ENCODE peak calls at places on chromosomes 3 and 15, in six cellular contexts. O is heart left ventricle, H is esophagus squamous epithelium, N is upper lobe of left lung, I is MM.1S, K is sigmoid colon. X is an unnamed sample.

GRCh38 chr3:15286022-15286421 is 46.4 kb downstream of the SH3BP5 start:
- DNase-seq in O (no peak), H (no peak), N (no peak), I (no peak), K (no peak), X (no peak)

GRCh38 chr3:21049368-21050062 is 701.5 kb downstream of the ZNF385D start:
- DNase-seq in O (no peak), H (no peak), N (no peak), I (no peak), K (no peak), X (no peak)

GRCh38 chr15:98025237-98025636 is 64.7 kb downstream of the ARRDC4 start:
- DNase-seq in O (no peak), H (no peak), N (no peak), I (no peak), K (no peak), X (no peak)

GRCh38 chr3:50985893-50986292 is 311.2 kb downstream of the DOCK3 start:
- DNase-seq in O (no peak), H (no peak), N (no peak), I (no peak), K (no peak), X (no peak)

GRCh38 chr3:105365536-105366301 is 990 bp upstream of the ALCAM start:
- DNase-seq in O (no peak), H (no peak), N (peak; percentile 25), I (no peak), K (peak; percentile 63), X (peak; percentile 67)

GRCh38 chr3:132029182-132029902 is 5.5 kb downstream of the CPNE4 start:
- DNase-seq in O (peak; percentile 79), H (no peak), N (peak; percentile 84), I (peak; percentile 68), K (peak; percentile 75), X (peak; percentile 83)

GRCh38 chr15:58453931-58454793 is 22.4 kb downstream of the LIPC start:
- DNase-seq in O (no peak), H (no peak), N (no peak), I (no peak), K (peak; percentile 28), X (peak; percentile 49)

GRCh38 chr3:157073810-157074209 is 86.1 kb downstream of the CCNL1 start:
- DNase-seq in O (no peak), H (no peak), N (no peak), I (no peak), K (no peak), X (no peak)

GRCh38 chr3:15405448-15406050 is 21.8 kb downstream of the METTL6 start:
- DNase-seq in O (no peak), H (no peak), N (no peak), I (peak; percentile 60), K (no peak), X (peak; percentile 37)

GRCh38 chr3:54873059-54873695 is 54.7 kb downstream of the LRTM1 start:
- DNase-seq in O (no peak), H (no peak), N (no peak), I (no peak), K (no peak), X (no peak)

GRCh38 chr3:193554790-193555189 is at the start of gene ATP13A4:
- DNase-seq in O (no peak), H (no peak), N (peak; percentile 62), I (no peak), K (no peak), X (peak; percentile 56)

GRCh38 chr3:146682176-146682575 is 77.0 kb upstream of the PLSCR5 start:
- DNase-seq in O (no peak), H (no peak), N (no peak), I (no peak), K (no peak), X (no peak)

GRCh38 chr15:69489101-69489571 is 36.5 kb downstream of the RPLP1 start:
- DNase-seq in O (no peak), H (no peak), N (no peak), I (no peak), K (no peak), X (no peak)

GRCh38 chr3:13896473-13897154 is 16.7 kb upstream of the WNT7A start:
- DNase-seq in O (peak; percentile 44), H (no peak), N (peak; percentile 66), I (peak; percentile 77), K (peak; percentile 72), X (peak; percentile 67)

GRCh38 chr15:88302373-88302772 is 45.8 kb upstream of the NTRK3 start:
- DNase-seq in O (no peak), H (no peak), N (no peak), I (no peak), K (no peak), X (no peak)

GRCh38 chr3:131081224-131081623 is 54.5 kb downstream of the NEK11 start:
- DNase-seq in O (no peak), H (no peak), N (no peak), I (no peak), K (no peak), X (no peak)

GRCh38 chr3:142098974-142099373 is 50.4 kb downstream of the TFDP2 start:
- DNase-seq in O (no peak), H (no peak), N (no peak), I (no peak), K (no peak), X (no peak)

GRCh38 chr15:101439920-101440319 is 49.6 kb downstream of the PCSK6 start:
- DNase-seq in O (no peak), H (no peak), N (no peak), I (no peak), K (no peak), X (peak; percentile 38)

GRCh38 chr3:46284981-46285683 is 42.9 kb downstream of the CCR3 start:
- DNase-seq in O (peak; percentile 52), H (no peak), N (no peak), I (peak; percentile 94), K (no peak), X (no peak)

GRCh38 chr15:63905131-63905530 is 71.4 kb upstream of the HERC1 start:
- DNase-seq in O (no peak), H (no peak), N (no peak), I (no peak), K (no peak), X (no peak)

GRCh38 chr15:74616020-74616939 is 644 bp downstream of the CLK3 start:
- DNase-seq in O (peak; percentile 93), H (no peak), N (peak; percentile 89), I (peak; percentile 69), K (peak; percentile 89), X (peak; percentile 82)

GRCh38 chr3:72523409-72524172 is 324.7 kb downstream of the SHQ1 start:
- DNase-seq in O (peak; percentile 51), H (no peak), N (peak; percentile 67), I (no peak), K (peak; percentile 67), X (no peak)

GRCh38 chr3:47571391-47572165 is 7.1 kb downstream of the CSPG5 start:
- DNase-seq in O (no peak), H (no peak), N (no peak), I (no peak), K (no peak), X (no peak)

GRCh38 chr3:69444980-69445379 is 59.1 kb upstream of the FRMD4B start:
- DNase-seq in O (no peak), H (no peak), N (no peak), I (no peak), K (no peak), X (no peak)

GRCh38 chr15:80641384-80641783 is 53.7 kb upstream of the ABHD17C start:
- DNase-seq in O (no peak), H (no peak), N (no peak), I (no peak), K (no peak), X (no peak)

GRCh38 chr3:33093847-33094246 is 3.1 kb downstream of the GLB1 start:
- DNase-seq in O (no peak), H (no peak), N (no peak), I (no peak), K (no peak), X (no peak)

GRCh38 chr3:106619-107018 is 89.9 kb upstream of the CHL1 start:
- DNase-seq in O (peak; percentile 29), H (no peak), N (no peak), I (no peak), K (no peak), X (no peak)

GRCh38 chr3:105585-105984 is 91.0 kb upstream of the CHL1 start:
- DNase-seq in O (no peak), H (no peak), N (no peak), I (no peak), K (no peak), X (no peak)

GRCh38 chr3:112773-113172 is 83.8 kb upstream of the CHL1 start:
- DNase-seq in O (no peak), H (no peak), N (no peak), I (no peak), K (no peak), X (no peak)

GRCh38 chr3:111143-112069 is 85.2 kb upstream of the CHL1 start:
- DNase-seq in O (no peak), H (no peak), N (no peak), I (peak; percentile 66), K (peak; percentile 58), X (no peak)
- H3K9me3 ChIP-seq in O (no peaks in the 10 kb centered on the region), H (no peaks in the 10 kb centered on the region), N (no peaks in the 10 kb centered on the region), I (no peaks in the 10 kb centered on the region), K (no peaks in the 10 kb centered on the region), X (no peaks in the 10 kb centered on the region)

GRCh38 chr15:62464705-62465104 is 299.6 kb upstream of the C2CD4B start:
- DNase-seq in O (no peak), H (no peak), N (no peak), I (no peak), K (peak; percentile 14), X (no peak)
- H3K27ac ChIP-seq in O (no peak overlapping the region), H (no peak overlapping the region), N (no peak overlapping the region), I (no peak overlapping the region), K (no peak overlapping the region), X (no peak overlapping the region)

GRCh38 chr3:119810018-119810435 is 28.1 kb downstream of the NR1I2 start:
- DNase-seq in O (peak; percentile 43), H (peak; percentile 10), N (peak; percentile 23), I (peak; percentile 27), K (no peak), X (peak; percentile 21)
- TF ChIP-seq CTCF in O (no peak), H (peak; percentile 12), N (no peak), I (peak; percentile 33), K (no peak), X (peak; percentile 27)

GRCh38 chr15:27696530-27696929 is 402.6 kb downstream of the OCA2 start:
- DNase-seq in O (no peak), H (no peak), N (no peak), I (no peak), K (no peak), X (no peak)

GRCh38 chr15:27690290-27690689 is 408.8 kb downstream of the OCA2 start:
- DNase-seq in O (no peak), H (no peak), N (no peak), I (no peak), K (no peak), X (no peak)

GRCh38 chr15:27694506-27695077 is 404.5 kb downstream of the OCA2 start:
- DNase-seq in O (no peak), H (no peak), N (no peak), I (no peak), K (no peak), X (no peak)

GRCh38 chr15:27686971-27687370 is 412.1 kb downstream of the OCA2 start:
- DNase-seq in O (no peak), H (no peak), N (no peak), I (no peak), K (no peak), X (no peak)

DNA sequence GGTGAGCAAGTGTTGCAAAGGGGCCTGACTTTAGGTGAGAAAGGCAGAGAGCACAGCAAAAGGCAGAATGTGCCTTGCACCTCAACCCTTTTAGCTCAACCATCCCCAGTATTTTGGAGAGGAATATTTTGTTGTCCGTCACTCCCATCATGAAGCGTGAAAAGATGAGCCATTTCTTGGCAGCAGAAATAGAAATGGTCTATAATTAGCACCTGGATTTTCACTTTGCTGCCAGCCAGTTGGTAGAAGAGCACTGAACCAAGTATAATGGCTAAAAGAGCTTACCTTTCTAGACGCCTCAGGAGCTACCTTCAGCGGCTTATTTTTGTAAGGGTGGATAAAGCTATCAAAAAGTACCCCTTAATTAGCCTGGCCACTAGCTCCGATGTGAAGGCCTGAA is 406.7 kb downstream of the OCA2 start:
- DNase-seq in O (no peak), H (no peak), N (no peak), I (no peak), K (no peak), X (no peak)
- H3K9me3 ChIP-seq in O (no peaks in the 10 kb centered on the region), H (no peaks in the 10 kb centered on the region), N (no peaks in the 10 kb centered on the region), I (no peaks in the 10 kb centered on the region), K (no peaks in the 10 kb centered on the region), X (no peaks in the 10 kb centered on the region)